ENCODE peak calls at places on chromosome 15, in seven cellular contexts. K is HepG2, X is K562, O is H1, U is HCT116, Z is GM12878, G is SK-N-SH. I is an unnamed sample.

GRCh38 chr15:25608926-25609325 is 170.1 kb upstream of the UBE3A start:
- DNase-seq in K (no peak), X (no peak), O (no peak), U (no peak), Z (no peak), G (no peak), I (peak; percentile 86)

GRCh38 chr15:80466543-80466942 is 62.4 kb downstream of the ARNT2 start:
- DNase-seq in K (no peak), X (no peak), O (no peak), U (no peak), Z (no peak), G (no peak), I (no peak)

GRCh38 chr15:94503293-94503692 is 271.9 kb downstream of the MCTP2 start:
- DNase-seq in K (no peak), X (no peak), O (no peak), U (no peak), Z (no peak), G (no peak), I (peak; percentile 7)

GRCh38 chr15:27864719-27865118 is 234.4 kb downstream of the OCA2 start:
- DNase-seq in K (no peak), X (no peak), O (no peak), U (no peak), Z (no peak), G (no peak), I (no peak)

GRCh38 chr15:92014461-92015030 is 161.0 kb downstream of the SLCO3A1 start:
- DNase-seq in K (no peak), X (no peak), O (no peak), U (no peak), Z (no peak), G (no peak), I (no peak)

GRCh38 chr15:76994001-76994400 is 925 bp upstream of the PSTPIP1 start:
- DNase-seq in K (no peak), X (no peak), O (no peak), U (no peak), Z (no peak), G (peak; percentile 14), I (no peak)

GRCh38 chr15:78232951-78233350 is 1.4 kb downstream of the ACSBG1 start:
- DNase-seq in K (no peak), X (no peak), O (no peak), U (no peak), Z (no peak), G (no peak), I (no peak)

GRCh38 chr15:41887893-41888292 is 6.0 kb downstream of the SPTBN5 start:
- DNase-seq in K (no peak), X (no peak), O (no peak), U (no peak), Z (no peak), G (no peak), I (no peak)

GRCh38 chr15:79179108-79179561 is 88.6 kb upstream of the RASGRF1 start:
- DNase-seq in K (peak; percentile 73), X (peak; percentile 87), O (no peak), U (no peak), Z (no peak), G (no peak), I (no peak)

GRCh38 chr15:75198560-75199346 is 2.9 kb upstream of the C15orf39 start:
- DNase-seq in K (peak; percentile 95), X (peak; percentile 64), O (no peak), U (peak; percentile 54), Z (peak; percentile 73), G (no peak), I (peak; percentile 97)

GRCh38 chr15:79834496-79834895 is 62.3 kb downstream of the MTHFS start:
- DNase-seq in K (no peak), X (no peak), O (no peak), U (no peak), Z (no peak), G (no peak), I (peak; percentile 7)

GRCh38 chr15:79329186-79329611 is 18.3 kb downstream of the TMED3 start:
- DNase-seq in K (peak; percentile 37), X (peak; percentile 27), O (no peak), U (no peak), Z (no peak), G (no peak), I (peak; percentile 77)

GRCh38 chr15:41653760-41654159 is 6.4 kb upstream of the MGA start:
- DNase-seq in K (no peak), X (no peak), O (no peak), U (no peak), Z (no peak), G (no peak), I (no peak)

GRCh38 chr15:41417418-41417811 is 520 bp downstream of the RTF1 start:
- DNase-seq in K (no peak), X (peak; percentile 64), O (no peak), U (no peak), Z (no peak), G (peak; percentile 76), I (no peak)

GRCh38 chr15:47364671-47365141 is 352.6 kb upstream of the SEMA6D start:
- DNase-seq in K (no peak), X (no peak), O (no peak), U (no peak), Z (no peak), G (peak; percentile 65), I (no peak)

GRCh38 chr15:67072951-67073350 is 7.5 kb downstream of the SMAD3 start:
- DNase-seq in K (no peak), X (no peak), O (no peak), U (no peak), Z (no peak), G (no peak), I (no peak)

GRCh38 chr15:90306560-90306959 is 41.1 kb downstream of the NGRN start:
- DNase-seq in K (no peak), X (no peak), O (no peak), U (no peak), Z (peak; percentile 36), G (no peak), I (no peak)

GRCh38 chr15:57152133-57152532 is 224.2 kb upstream of the CGNL1 start:
- DNase-seq in K (no peak), X (no peak), O (no peak), U (no peak), Z (no peak), G (no peak), I (no peak)

GRCh38 chr15:57152666-57153065 is 223.6 kb upstream of the CGNL1 start:
- DNase-seq in K (no peak), X (no peak), O (no peak), U (no peak), Z (no peak), G (no peak), I (no peak)

GRCh38 chr15:57150066-57150865 is 226.0 kb upstream of the CGNL1 start:
- DNase-seq in K (no peak), X (no peak), O (no peak), U (no peak), Z (no peak), G (no peak), I (no peak)

GRCh38 chr15:57156210-57156887 is 220.0 kb upstream of the CGNL1 start:
- DNase-seq in K (no peak), X (no peak), O (no peak), U (no peak), Z (no peak), G (peak; percentile 11), I (no peak)

GRCh38 chr15:57153140-57153539 is 223.2 kb upstream of the CGNL1 start:
- DNase-seq in K (no peak), X (no peak), O (no peak), U (no peak), Z (no peak), G (no peak), I (no peak)
- TF ChIP-seq JUND in K (no peak), X (no peak), O (no peak), U (no peak), Z (peak; percentile 5), G (peak; percentile 41), I (no peak)

DNA sequence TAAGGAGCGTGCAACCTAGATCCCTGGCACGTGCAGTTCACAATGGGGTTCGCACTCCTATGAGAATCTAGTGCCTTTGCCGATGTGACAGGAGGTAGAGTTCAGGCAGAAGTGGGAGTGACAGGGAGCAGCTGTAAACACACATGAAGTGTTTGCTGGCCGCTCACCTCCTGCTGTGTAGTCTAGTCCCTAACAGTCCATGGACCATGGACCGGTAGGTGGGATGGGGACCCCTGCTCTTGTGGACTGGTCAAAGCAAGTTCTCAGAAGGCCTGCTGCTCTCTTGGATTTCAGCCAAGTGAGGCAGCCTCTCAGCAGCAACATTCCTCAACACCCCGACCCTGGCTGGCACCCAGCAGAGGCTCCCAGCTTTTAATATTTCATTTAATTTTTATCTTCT is 58.2 kb upstream of the SNRPA1 start:
- DNase-seq in K (no peak), X (no peak), O (no peak), U (no peak), Z (no peak), G (no peak), I (no peak)
- TF ChIP-seq JUND in K (no peak), X (no peak), O (no peak), U (no peak), Z (no peak), G (no peak), I (no peak)

DNA sequence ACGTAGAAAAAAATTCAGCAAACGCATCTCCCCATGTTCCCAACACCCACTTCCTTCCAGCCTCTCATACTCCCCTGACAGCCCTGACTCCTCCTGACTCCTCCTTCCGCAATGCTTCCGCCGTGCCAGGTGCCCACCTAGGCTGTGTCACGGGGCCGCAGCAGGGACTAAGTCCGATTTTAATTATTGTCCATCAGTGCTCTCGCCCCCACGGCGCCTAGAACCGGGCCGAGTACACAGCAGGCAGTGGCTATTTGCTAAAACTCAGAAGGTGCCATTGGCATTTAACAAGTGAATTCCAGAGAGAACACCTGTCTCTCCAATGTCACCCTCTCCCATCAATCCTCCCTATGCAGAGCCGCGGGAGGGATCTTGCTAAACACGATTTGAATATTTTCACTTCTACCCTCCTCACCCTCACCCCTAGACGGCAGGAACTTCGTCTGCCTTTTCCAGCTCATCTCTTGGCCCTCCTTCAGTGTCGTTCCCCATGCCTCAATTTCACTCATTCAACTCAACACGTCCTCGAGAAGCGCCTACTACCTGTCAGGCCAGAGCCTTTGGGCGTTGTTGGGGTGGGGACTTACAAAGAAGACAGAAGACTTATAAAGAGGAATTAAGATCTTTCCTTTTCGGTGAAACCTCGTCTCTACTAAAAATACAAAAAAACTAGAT is 11.5 kb upstream of the SHF start:
- DNase-seq in K (peak; percentile 15), X (no peak), O (no peak), U (no peak), Z (peak; percentile 34), G (no peak), I (no peak)
- TF ChIP-seq JUND in K (no peak), X (no peak), O (no peak), U (no peak), Z (no peak), G (no peak), I (no peak)

GRCh38 chr15:86647810-86648440 is 568.3 kb downstream of the AGBL1 start:
- DNase-seq in K (no peak), X (no peak), O (no peak), U (no peak), Z (no peak), G (no peak), I (no peak)

GRCh38 chr15:86650084-86650483 is 570.4 kb downstream of the AGBL1 start:
- DNase-seq in K (no peak), X (no peak), O (no peak), U (no peak), Z (no peak), G (no peak), I (peak; percentile 49)

GRCh38 chr15:86654501-86654900 is 574.8 kb downstream of the AGBL1 start:
- DNase-seq in K (no peak), X (no peak), O (no peak), U (no peak), Z (no peak), G (no peak), I (no peak)

GRCh38 chr15:86649277-86649676 is 569.6 kb downstream of the AGBL1 start:
- DNase-seq in K (no peak), X (no peak), O (no peak), U (no peak), Z (no peak), G (no peak), I (no peak)

GRCh38 chr15:86653344-86654192 is 573.9 kb downstream of the AGBL1 start:
- DNase-seq in K (no peak), X (no peak), O (no peak), U (no peak), Z (no peak), G (no peak), I (no peak)
- TF ChIP-seq JUND in K (no peak), X (no peak), O (no peak), U (no peak), Z (no peak), G (no peak), I (no peak)